ENCODE peak calls at places on chromosomes 12 and 14, in five cellular contexts. W is activated T-cell treated with anti-CD3 and anti-CD28 coated beads, Interleukin-2, amount 50 U/mL, for 1 hour; Q is dermis microvascular lymphatic vessel endothelial cell; O is hepatic stellate cell; G is uterus. X is an unnamed sample.

GRCh38 chr14:23513005-23513412 is 38.6 kb downstream of the ZFHX2 start:
- DNase-seq in G (no peak), O (no peak), Q (no peak), W (no peak), X (no peak)

GRCh38 chr14:24215495-24216344 is at the start of gene MDP1:
- DNase-seq in O (peak; percentile 92), G (peak; percentile 81), Q (peak; percentile 83), W (peak; percentile 87), X (peak; percentile 94)

GRCh38 chr12:51403744-51404143 is 12.5 kb upstream of the GALNT6 start:
- DNase-seq in O (no peak), Q (no peak), G (no peak), W (no peak), X (no peak)

GRCh38 chr12:117514016-117514415 is 152.6 kb upstream of the NOS1 start:
- DNase-seq in Q (no peak), G (no peak), O (no peak), W (no peak), X (no peak)

GRCh38 chr14:32078030-32078793 is 1.1 kb downstream of the ARHGAP5 start:
- DNase-seq in O (no peak), Q (no peak), W (peak; percentile 49), G (peak; percentile 29), X (peak; percentile 69)

GRCh38 chr12:92444763-92445162 is 258.0 kb upstream of the PLEKHG7 start:
- DNase-seq in W (no peak), Q (no peak), O (no peak), G (peak; percentile 28), X (no peak)

GRCh38 chr12:62919827-62920226 is 15.1 kb downstream of the PPM1H start:
- DNase-seq in Q (no peak), W (no peak), O (peak; percentile 21), G (no peak), X (no peak)

GRCh38 chr14:20606190-20606901 is 15.2 kb upstream of the RNASE12 start:
- DNase-seq in G (no peak), Q (peak; percentile 57), O (peak; percentile 62), W (no peak), X (no peak)

GRCh38 chr12:46841891-46842290 is 16.1 kb upstream of the SLC38A4 start:
- DNase-seq in O (no peak), W (no peak), Q (no peak), G (no peak), X (no peak)

GRCh38 chr12:126084480-126084879 is 1019.2 kb downstream of the AACS start:
- DNase-seq in G (no peak), W (no peak), O (no peak), Q (no peak), X (no peak)

GRCh38 chr12:120257041-120257821 is 8.3 kb downstream of the PXN start:
- DNase-seq in O (peak; percentile 86), W (no peak), Q (peak; percentile 97), G (peak; percentile 78), X (no peak)

GRCh38 chr12:110039085-110039807 is 9.1 kb downstream of the C12orf76 start:
- DNase-seq in Q (peak; percentile 60), W (peak; percentile 27), O (peak; percentile 84), G (no peak), X (peak; percentile 68)

GRCh38 chr14:32477406-32477805 is 148.3 kb downstream of the AKAP6 start:
- DNase-seq in G (no peak), W (no peak), O (no peak), Q (no peak), X (no peak)